ENCODE peak calls at places on chromosome 18, in seven cellular contexts. D is CD4-positive, alpha-beta T cell; C is astrocyte; G is GM03348; W is A172; Z is HFF-Myc; L is fibroblast of the conjunctiva. Q is an unnamed sample.

GRCh38 chr18:10490401-10491289 is 35.2 kb upstream of the NAPG start:
- DNase-seq in D (peak), C (no peak), G (no peak), W (no peak), Z (no peak), L (no peak), Q (no peak)

GRCh38 chr18:60191926-60192325 is 180.6 kb downstream of the MC4R start:
- DNase-seq in D (no peak), C (no peak), G (no peak), W (no peak), Z (peak), L (no peak), Q (no peak)

GRCh38 chr18:10086458-10086857 is 172.6 kb downstream of the VAPA start:
- DNase-seq in D (no peak), C (no peak), G (no peak), W (peak), Z (no peak), L (no peak), Q (peak)

GRCh38 chr18:25896178-25896780 is 194.1 kb downstream of the SS18 start:
- DNase-seq in D (no peak), C (peak), G (peak), W (peak), Z (peak), L (peak), Q (no peak)

GRCh38 chr18:55735199-55735855 is 147.3 kb upstream of the TCF4 start:
- DNase-seq in D (no peak), C (no peak), G (no peak), W (no peak), Z (no peak), L (no peak), Q (no peak)

GRCh38 chr18:67966224-67966623 is 449.7 kb upstream of the DSEL start:
- DNase-seq in D (no peak), C (no peak), G (no peak), W (no peak), Z (no peak), L (no peak), Q (no peak)

GRCh38 chr18:78242307-78242643 is 737.3 kb upstream of the SALL3 start:
- DNase-seq in D (no peak), C (no peak), G (no peak), W (no peak), Z (no peak), L (no peak), Q (no peak)

GRCh38 chr18:58363767-58364540 is 264.9 kb downstream of the ALPK2 start:
- DNase-seq in D (no peak), C (peak), G (peak), W (peak), Z (no peak), L (no peak), Q (no peak)

GRCh38 chr18:21439453-21439852 is 161.1 kb downstream of the ESCO1 start:
- DNase-seq in D (no peak), C (peak), G (peak), W (peak), Z (peak), L (peak), Q (no peak)

GRCh38 chr18:48892146-48892855 is 58.5 kb downstream of the SMAD7 start:
- DNase-seq in D (no peak), C (no peak), G (no peak), W (no peak), Z (no peak), L (no peak), Q (no peak)

GRCh38 chr18:76441668-76442412 is 53.2 kb downstream of the ZNF516 start:
- DNase-seq in D (no peak), C (no peak), G (no peak), W (no peak), Z (no peak), L (no peak), Q (no peak)

GRCh38 chr18:42298744-42299685 is 344.0 kb downstream of the PIK3C3 start:
- DNase-seq in D (peak), C (peak), G (peak), W (peak), Z (peak), L (peak), Q (peak)

GRCh38 chr18:53551868-53552426 is 672.5 kb downstream of the MBD2 start:
- DNase-seq in D (no peak), C (no peak), G (no peak), W (no peak), Z (no peak), L (no peak), Q (no peak)

GRCh38 chr18:57086163-57086562 is 60.7 kb upstream of the BOD1L2 start:
- DNase-seq in D (no peak), C (no peak), G (no peak), W (no peak), Z (no peak), L (no peak), Q (no peak)

GRCh38 chr18:45374878-45375630 is 240.2 kb upstream of the SLC14A2 start:
- DNase-seq in D (no peak), C (no peak), G (no peak), W (peak), Z (no peak), L (no peak), Q (no peak)

GRCh38 chr18:39318462-39318861 is 1752.9 kb upstream of the CELF4 start:
- DNase-seq in D (no peak), C (no peak), G (no peak), W (no peak), Z (no peak), L (no peak), Q (no peak)